ENCODE peak calls at places on chromosomes 16 and 17, in five cellular contexts. M, O, H, G and C are unnamed samples.
A peak's percentile ranks its signal among the peaks of the same experiment; 100 is the strongest.

GRCh38 chr17:38914741-38915638 is 10.4 kb upstream of the LASP1NB start:
- DNase-seq in H (no peak), M (no peak), G (no peak), O (no peak), C (no peak)

GRCh38 chr17:80478487-80479245 is 2.3 kb upstream of the NPTX1 start:
- DNase-seq in G (no peak), O (no peak), M (no peak), H (no peak), C (no peak)

GRCh38 chr17:39688945-39689344 is 1.1 kb upstream of the PGAP3 start:
- DNase-seq in H (no peak), O (peak; percentile 73), G (no peak), M (no peak), C (peak; percentile 83)

GRCh38 chr17:77319211-77320031 is 178.7 kb downstream of the SEC14L1 start:
- DNase-seq in O (no peak), G (peak; percentile 85), M (no peak), H (peak; percentile 89), C (no peak)

GRCh38 chr16:11742041-11742535 is 569 bp downstream of the TXNDC11 start:
- DNase-seq in O (no peak), M (no peak), H (peak; percentile 72), G (no peak), C (no peak)

GRCh38 chr16:67158637-67159600 is 790 bp downstream of the TRADD start:
- DNase-seq in G (no peak), O (no peak), H (peak; percentile 56), M (peak; percentile 71), C (no peak)

GRCh38 chr17:28457890-28458289 is 15.6 kb upstream of the SLC13A2 start:
- DNase-seq in M (no peak), G (no peak), O (no peak), H (no peak), C (no peak)

GRCh38 chr17:4535667-4536258 is 19.4 kb downstream of the MYBBP1A start:
- DNase-seq in M (no peak), H (peak; percentile 38), O (no peak), G (no peak), C (no peak)

GRCh38 chr17:8463089-8463488 is 27.4 kb downstream of the NDEL1 start:
- DNase-seq in G (no peak), H (no peak), O (no peak), M (no peak), C (no peak)

GRCh38 chr16:10497132-10498088 is 83.0 kb downstream of the EMP2 start:
- DNase-seq in O (no peak), H (peak; percentile 48), G (no peak), M (no peak), C (no peak)

GRCh38 chr17:55149485-55149884 is 115.3 kb upstream of the HLF start:
- DNase-seq in M (no peak), H (no peak), O (no peak), G (no peak), C (no peak)

GRCh38 chr16:12436201-12436657 is 367.5 kb downstream of the CPPED1 start:
- DNase-seq in O (peak; percentile 19), G (no peak), M (no peak), H (no peak), C (peak; percentile 20)

GRCh38 chr17:65198653-65199382 is 61.6 kb downstream of the RGS9 start:
- DNase-seq in M (peak; percentile 38), H (peak; percentile 78), O (no peak), G (peak; percentile 62), C (no peak)

GRCh38 chr16:81723098-81723723 is 55.9 kb upstream of the PLCG2 start:
- DNase-seq in H (peak; percentile 60), M (peak; percentile 62), O (no peak), G (peak; percentile 92), C (peak; percentile 80)

GRCh38 chr17:73611630-73612029 is 32.6 kb downstream of the SDK2 start:
- DNase-seq in M (no peak), O (no peak), G (no peak), H (no peak), C (no peak)

DNA sequence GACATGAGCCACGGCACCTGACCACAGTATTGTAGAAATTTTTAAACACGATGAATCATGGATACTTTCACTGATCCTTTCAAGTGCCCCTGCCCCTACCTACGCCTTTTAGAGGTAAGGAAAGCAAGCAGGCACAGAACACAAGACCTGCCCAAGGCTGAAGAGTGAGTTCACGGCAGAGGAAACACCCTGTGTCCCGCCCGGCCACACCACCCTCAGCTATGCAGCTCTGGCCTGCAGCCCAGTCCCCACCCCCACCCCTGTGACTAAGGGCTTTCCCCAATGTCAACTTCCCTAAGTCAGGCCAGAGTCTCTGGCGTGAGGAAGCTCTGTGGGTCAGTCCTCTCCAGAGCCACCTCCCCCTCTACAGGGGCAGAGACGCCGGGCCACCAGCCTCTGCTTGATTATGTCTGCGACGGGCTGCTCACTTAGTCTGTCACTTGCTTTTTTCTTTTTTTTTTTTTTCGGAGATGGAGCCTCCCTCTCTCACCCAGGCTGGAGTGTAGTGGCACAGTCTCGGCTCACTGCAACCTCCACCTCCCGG is 8.4 kb downstream of the SLC16A5 start:
- DNase-seq in O (no peak), H (peak; percentile 87), G (peak; percentile 95), M (no peak), C (no peak)
- TF ChIP-seq ZNF274 in O (no peak), H (no peak), G (no peak), M (no peak), C (no peak)

GRCh38 chr16:76511203-76511602 is 234.0 kb downstream of the CNTNAP4 start:
- DNase-seq in H (no peak), M (no peak), G (no peak), O (no peak), C (no peak)
- H3K9ac ChIP-seq in H (no peak overlapping the region), M (no peak overlapping the region), G (no peak overlapping the region), O (no peak overlapping the region), C (no peak overlapping the region)

GRCh38 chr16:55000595-55000994 is 69.9 kb downstream of the IRX5 start:
- DNase-seq in M (no peak), O (no peak), H (no peak), G (no peak), C (no peak)
- TF ChIP-seq YY1 in M (no peak), O (no peak), H (no peak), G (no peak), C (no peak)

DNA sequence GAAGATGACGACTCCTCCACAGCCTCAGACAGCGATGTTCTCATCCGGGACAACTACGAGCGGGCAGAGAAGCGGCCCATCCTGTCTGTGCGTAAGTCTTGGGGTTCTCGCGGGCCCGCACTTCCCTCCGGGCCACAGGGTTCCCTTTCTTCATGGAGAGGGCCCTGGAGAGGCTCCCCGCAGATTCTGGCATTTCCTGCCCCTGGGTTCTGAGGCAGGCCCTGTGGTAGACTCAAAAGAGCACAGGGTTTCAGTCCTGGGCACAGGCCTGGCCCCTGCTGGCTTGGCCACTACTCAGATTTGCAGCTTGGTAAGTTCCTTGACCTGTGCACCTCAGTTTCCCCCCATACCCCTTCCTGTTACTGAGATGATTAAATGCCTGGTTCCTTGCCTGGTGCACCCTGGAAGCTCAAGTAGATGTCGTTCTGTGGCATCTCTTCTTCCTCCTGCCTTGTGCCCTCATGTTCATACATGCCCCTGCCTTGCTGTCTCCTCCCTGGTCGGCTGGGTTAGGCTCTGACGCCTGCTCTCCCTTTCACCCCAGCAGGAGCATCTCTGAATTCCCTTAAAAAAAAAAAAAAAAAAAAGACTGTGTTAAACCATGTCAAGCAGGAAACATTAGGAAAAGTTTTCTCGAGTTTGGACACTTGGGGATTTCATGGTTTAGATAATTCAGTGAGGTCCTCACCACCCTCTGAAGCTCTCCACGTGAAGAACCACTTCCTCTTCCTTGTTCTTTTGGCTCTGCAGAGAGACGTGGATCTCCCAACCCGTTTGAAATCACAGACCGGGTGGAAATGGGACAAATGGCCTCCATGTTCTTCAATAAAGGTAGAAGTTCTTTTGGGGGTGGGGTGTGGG is 14.3 kb upstream of the NAT9 start:
- DNase-seq in G (no peak), H (no peak), M (no peak), O (no peak), C (no peak)
- TF ChIP-seq ZNF274 in G (no peak), H (no peak), M (no peak), O (no peak), C (no peak)

GRCh38 chr16:4111748-4112696 is 4.2 kb downstream of the ADCY9 start:
- DNase-seq in G (no peak), M (no peak), H (no peak), O (no peak), C (no peak)
- H3K9ac ChIP-seq in G (no peak overlapping the region), M (no peak overlapping the region), H (no peak overlapping the region), O (no peak overlapping the region), C (no peak overlapping the region)

GRCh38 chr17:31425646-31426045 is 34.2 kb downstream of the RAB11FIP4 start:
- DNase-seq in H (no peak), O (no peak), G (no peak), M (no peak), C (no peak)
- TF ChIP-seq YY1 in H (no peak), O (no peak), G (no peak), M (no peak), C (no peak)

GRCh38 chr17:70905796-70906195 is 736.5 kb downstream of the KCNJ2 start:
- DNase-seq in M (no peak), G (peak; percentile 21), O (no peak), H (no peak), C (no peak)
- TF ChIP-seq ZNF274 in M (no peak), G (no peak), O (no peak), H (no peak), C (no peak)

GRCh38 chr16:22814330-22815105 is 556 bp downstream of the HS3ST2 start:
- DNase-seq in H (no peak), G (no peak), M (no peak), O (peak; percentile 7), C (no peak)
- H3K9ac ChIP-seq in H (no peak overlapping the region), G (no peak overlapping the region), M (no peak overlapping the region), O (no peak overlapping the region), C (peak overlapping the region; percentile 69)

GRCh38 chr16:51228097-51228659 is 77.1 kb upstream of the SALL1 start:
- DNase-seq in O (no peak), H (no peak), G (no peak), M (no peak), C (peak; percentile 36)
- TF ChIP-seq YY1 in O (no peak), H (no peak), G (no peak), M (no peak), C (no peak)